ENCODE peak calls at places on chromosomes 1 and 21, in eight cellular contexts. One of them, this sample, is unnamed.

GRCh38 chr1:227072991-227073390 is 132.9 kb downstream of the COQ8A start:
- DNase-seq in H9: no peak
- DNase-seq in right atrium auricular region: no peak
- DNase-seq in SJSA1: peak; percentile 51
- DNase-seq in kidney: no peak
- DNase-seq in fibroblast of lung: peak; percentile 47
- DNase-seq in body of pancreas: no peak
- DNase-seq in sigmoid colon: no peak
- DNase-seq in this sample: no peak

GRCh38 chr1:211811126-211811525 is 19.4 kb downstream of the LPGAT1 start:
- DNase-seq in H9: no peak
- DNase-seq in right atrium auricular region: no peak
- DNase-seq in SJSA1: no peak
- DNase-seq in kidney: no peak
- DNase-seq in fibroblast of lung: peak; percentile 47
- DNase-seq in body of pancreas: no peak
- DNase-seq in sigmoid colon: no peak
- DNase-seq in this sample: no peak

GRCh38 chr1:168408531-168409242 is 128.0 kb downstream of the TBX19 start:
- DNase-seq in H9: no peak
- DNase-seq in right atrium auricular region: no peak
- DNase-seq in SJSA1: no peak
- DNase-seq in kidney: no peak
- DNase-seq in fibroblast of lung: peak; percentile 73
- DNase-seq in body of pancreas: no peak
- DNase-seq in sigmoid colon: no peak
- DNase-seq in this sample: no peak

GRCh38 chr1:156936191-156936590 is 15.8 kb downstream of the LRRC71 start:
- DNase-seq in H9: no peak
- DNase-seq in right atrium auricular region: no peak
- DNase-seq in SJSA1: no peak
- DNase-seq in kidney: no peak
- DNase-seq in fibroblast of lung: no peak
- DNase-seq in body of pancreas: no peak
- DNase-seq in sigmoid colon: peak; percentile 39
- DNase-seq in this sample: no peak

GRCh38 chr1:9289724-9290493 is 2.8 kb upstream of the SPSB1 start:
- DNase-seq in H9: no peak
- DNase-seq in right atrium auricular region: peak; percentile 89
- DNase-seq in SJSA1: no peak
- DNase-seq in kidney: no peak
- DNase-seq in fibroblast of lung: peak; percentile 86
- DNase-seq in body of pancreas: peak; percentile 47
- DNase-seq in sigmoid colon: peak; percentile 89
- DNase-seq in this sample: no peak

GRCh38 chr1:25501235-25502058 is 42.0 kb upstream of the LDLRAP1 start:
- DNase-seq in H9: peak; percentile 92
- DNase-seq in right atrium auricular region: peak; percentile 28
- DNase-seq in SJSA1: no peak
- DNase-seq in kidney: no peak
- DNase-seq in fibroblast of lung: peak; percentile 42
- DNase-seq in body of pancreas: no peak
- DNase-seq in sigmoid colon: peak; percentile 46
- DNase-seq in this sample: no peak

GRCh38 chr1:53455592-53455991 is 3.6 kb upstream of the DMRTB1 start:
- DNase-seq in H9: no peak
- DNase-seq in right atrium auricular region: no peak
- DNase-seq in SJSA1: no peak
- DNase-seq in kidney: no peak
- DNase-seq in fibroblast of lung: no peak
- DNase-seq in body of pancreas: no peak
- DNase-seq in sigmoid colon: no peak
- DNase-seq in this sample: no peak

GRCh38 chr21:41627428-41627827 is 119.5 kb upstream of the TMPRSS2 start:
- DNase-seq in H9: no peak
- DNase-seq in right atrium auricular region: no peak
- DNase-seq in SJSA1: no peak
- DNase-seq in kidney: no peak
- DNase-seq in fibroblast of lung: no peak
- DNase-seq in body of pancreas: no peak
- DNase-seq in sigmoid colon: no peak
- DNase-seq in this sample: no peak

GRCh38 chr1:218384576-218384975 is 39.4 kb downstream of the TGFB2 start:
- DNase-seq in H9: no peak
- DNase-seq in right atrium auricular region: no peak
- DNase-seq in SJSA1: peak; percentile 70
- DNase-seq in kidney: no peak
- DNase-seq in fibroblast of lung: peak; percentile 79
- DNase-seq in body of pancreas: no peak
- DNase-seq in sigmoid colon: no peak
- DNase-seq in this sample: no peak

GRCh38 chr1:163673756-163674155 is 352.0 kb downstream of the NUF2 start:
- DNase-seq in H9: no peak
- DNase-seq in right atrium auricular region: no peak
- DNase-seq in SJSA1: no peak
- DNase-seq in kidney: peak; percentile 61
- DNase-seq in fibroblast of lung: peak; percentile 46
- DNase-seq in body of pancreas: no peak
- DNase-seq in sigmoid colon: no peak
- DNase-seq in this sample: no peak

GRCh38 chr1:165527251-165527650 is 16.5 kb upstream of the LRRC52 start:
- DNase-seq in H9: no peak
- DNase-seq in right atrium auricular region: no peak
- DNase-seq in SJSA1: no peak
- DNase-seq in kidney: no peak
- DNase-seq in fibroblast of lung: no peak
- DNase-seq in body of pancreas: no peak
- DNase-seq in sigmoid colon: no peak
- DNase-seq in this sample: no peak

GRCh38 chr1:87149166-87150065 is 179.3 kb upstream of the LMO4 start:
- DNase-seq in H9: peak; percentile 40
- DNase-seq in right atrium auricular region: no peak
- DNase-seq in SJSA1: peak; percentile 28
- DNase-seq in kidney: no peak
- DNase-seq in fibroblast of lung: peak; percentile 71
- DNase-seq in body of pancreas: no peak
- DNase-seq in sigmoid colon: no peak
- DNase-seq in this sample: no peak

GRCh38 chr1:42340093-42340492 is 5.1 kb upstream of the FOXJ3 start:
- DNase-seq in H9: no peak
- DNase-seq in right atrium auricular region: no peak
- DNase-seq in SJSA1: peak; percentile 81
- DNase-seq in kidney: no peak
- DNase-seq in fibroblast of lung: peak; percentile 18
- DNase-seq in body of pancreas: peak; percentile 73
- DNase-seq in sigmoid colon: no peak
- DNase-seq in this sample: no peak

GRCh38 chr1:220123889-220124288 is 30.0 kb downstream of the IARS2 start:
- DNase-seq in H9: no peak
- DNase-seq in right atrium auricular region: no peak
- DNase-seq in SJSA1: no peak
- DNase-seq in kidney: no peak
- DNase-seq in fibroblast of lung: no peak
- DNase-seq in body of pancreas: peak; percentile 19
- DNase-seq in sigmoid colon: no peak
- DNase-seq in this sample: no peak

GRCh38 chr1:15719721-15720120 is 16.3 kb upstream of the SLC25A34 start:
- DNase-seq in H9: no peak
- DNase-seq in right atrium auricular region: no peak
- DNase-seq in SJSA1: no peak
- DNase-seq in kidney: no peak
- DNase-seq in fibroblast of lung: no peak
- DNase-seq in body of pancreas: no peak
- DNase-seq in sigmoid colon: no peak
- DNase-seq in this sample: no peak

GRCh38 chr1:212234431-212235298 is 50.5 kb upstream of the PPP2R5A start:
- DNase-seq in H9: no peak
- DNase-seq in right atrium auricular region: peak; percentile 78
- DNase-seq in SJSA1: peak; percentile 76
- DNase-seq in kidney: no peak
- DNase-seq in fibroblast of lung: peak; percentile 97
- DNase-seq in body of pancreas: peak; percentile 46
- DNase-seq in sigmoid colon: peak; percentile 83
- DNase-seq in this sample: no peak

GRCh38 chr1:40802078-40803075 is 18.8 kb downstream of the KCNQ4 start:
- DNase-seq in H9: peak; percentile 95
- DNase-seq in right atrium auricular region: peak; percentile 79
- DNase-seq in SJSA1: peak; percentile 53
- DNase-seq in kidney: peak; percentile 95
- DNase-seq in fibroblast of lung: peak; percentile 75
- DNase-seq in body of pancreas: peak; percentile 94
- DNase-seq in sigmoid colon: peak; percentile 95
- DNase-seq in this sample: no peak

GRCh38 chr1:214002060-214002459 is 14.3 kb downstream of the PROX1 start:
- DNase-seq in H9: no peak
- DNase-seq in right atrium auricular region: no peak
- DNase-seq in SJSA1: no peak
- DNase-seq in kidney: no peak
- DNase-seq in fibroblast of lung: no peak
- DNase-seq in body of pancreas: no peak
- DNase-seq in sigmoid colon: no peak
- DNase-seq in this sample: no peak
- H3K27ac ChIP-seq in H9: no peak overlapping the region
- H3K27ac ChIP-seq in right atrium auricular region: peak overlapping the region; percentile 11
- H3K27ac ChIP-seq in SJSA1: no peak overlapping the region
- H3K27ac ChIP-seq in kidney: no peak overlapping the region
- H3K27ac ChIP-seq in fibroblast of lung: no peak overlapping the region
- H3K27ac ChIP-seq in body of pancreas: peak overlapping the region; percentile 73
- H3K27ac ChIP-seq in sigmoid colon: peak overlapping the region; percentile 31
- H3K27ac ChIP-seq in this sample: no peak overlapping the region

DNA sequence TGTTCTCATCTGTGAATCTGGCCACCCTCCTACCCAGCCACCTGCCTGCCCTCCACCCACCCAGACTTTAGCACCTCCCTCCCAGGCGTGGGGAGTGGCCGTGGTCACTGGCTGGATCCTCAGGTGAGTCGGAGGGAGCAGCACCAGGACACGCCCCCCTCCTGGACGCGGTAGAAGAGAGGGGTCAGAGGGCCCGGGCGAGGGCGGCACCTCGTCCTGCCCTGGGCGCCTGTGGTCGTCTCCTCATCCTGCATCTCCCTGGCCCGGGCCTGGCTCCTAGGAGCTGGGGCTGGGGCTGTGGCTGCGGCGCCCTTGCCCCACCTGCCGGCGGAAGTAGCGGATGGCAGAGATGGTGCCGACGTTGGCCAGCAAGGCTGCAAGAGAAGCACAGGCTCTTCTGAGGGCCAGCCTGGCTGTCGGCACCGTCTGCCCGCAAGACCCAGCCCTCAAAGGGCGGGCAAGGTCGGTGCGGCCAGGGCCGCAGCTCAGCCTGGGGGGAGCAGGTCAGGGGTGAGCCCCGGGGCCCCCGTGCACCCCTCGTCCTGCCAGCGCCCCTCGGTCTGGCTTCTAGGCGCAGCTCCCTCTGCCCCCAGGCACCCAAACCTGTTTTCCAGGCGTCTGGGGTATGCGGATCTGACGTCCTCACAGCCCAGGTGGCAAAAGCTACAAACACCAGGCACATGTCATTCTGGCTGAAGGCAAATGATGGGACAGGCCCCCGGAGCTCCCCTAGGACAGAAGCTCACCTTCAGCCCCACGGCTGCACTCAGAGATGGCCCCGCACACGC is 5.8 kb downstream of the PERM1 start:
- DNase-seq in H9: peak; percentile 93
- DNase-seq in right atrium auricular region: no peak
- DNase-seq in SJSA1: peak; percentile 76
- DNase-seq in kidney: no peak
- DNase-seq in fibroblast of lung: peak; percentile 38
- DNase-seq in body of pancreas: peak; percentile 71
- DNase-seq in sigmoid colon: no peak
- DNase-seq in this sample: no peak
- H3K27ac ChIP-seq in H9: no peak overlapping the region
- H3K27ac ChIP-seq in right atrium auricular region: peak overlapping the region; percentile 5
- H3K27ac ChIP-seq in SJSA1: no peak overlapping the region
- H3K27ac ChIP-seq in kidney: no peak overlapping the region
- H3K27ac ChIP-seq in fibroblast of lung: no peak overlapping the region
- H3K27ac ChIP-seq in body of pancreas: peak overlapping the region; percentile 10
- H3K27ac ChIP-seq in sigmoid colon: peak overlapping the region; percentile 76
- H3K27ac ChIP-seq in this sample: no peak overlapping the region

GRCh38 chr1:100703052-100703451 is 16.5 kb upstream of the VCAM1 start:
- DNase-seq in H9: no peak
- DNase-seq in right atrium auricular region: no peak
- DNase-seq in SJSA1: no peak
- DNase-seq in kidney: no peak
- DNase-seq in fibroblast of lung: no peak
- DNase-seq in body of pancreas: no peak
- DNase-seq in sigmoid colon: no peak
- DNase-seq in this sample: no peak

GRCh38 chr1:100704473-100704872 is 15.1 kb upstream of the VCAM1 start:
- DNase-seq in H9: no peak
- DNase-seq in right atrium auricular region: no peak
- DNase-seq in SJSA1: no peak
- DNase-seq in kidney: no peak
- DNase-seq in fibroblast of lung: no peak
- DNase-seq in body of pancreas: no peak
- DNase-seq in sigmoid colon: no peak
- DNase-seq in this sample: no peak

GRCh38 chr1:100708476-100709062 is 11.0 kb upstream of the VCAM1 start:
- DNase-seq in H9: no peak
- DNase-seq in right atrium auricular region: no peak
- DNase-seq in SJSA1: peak; percentile 59
- DNase-seq in kidney: no peak
- DNase-seq in fibroblast of lung: peak; percentile 73
- DNase-seq in body of pancreas: no peak
- DNase-seq in sigmoid colon: no peak
- DNase-seq in this sample: no peak

GRCh38 chr1:100703716-100704115 is 15.8 kb upstream of the VCAM1 start:
- DNase-seq in H9: no peak
- DNase-seq in right atrium auricular region: no peak
- DNase-seq in SJSA1: peak; percentile 20
- DNase-seq in kidney: no peak
- DNase-seq in fibroblast of lung: peak; percentile 78
- DNase-seq in body of pancreas: no peak
- DNase-seq in sigmoid colon: no peak
- DNase-seq in this sample: no peak

DNA sequence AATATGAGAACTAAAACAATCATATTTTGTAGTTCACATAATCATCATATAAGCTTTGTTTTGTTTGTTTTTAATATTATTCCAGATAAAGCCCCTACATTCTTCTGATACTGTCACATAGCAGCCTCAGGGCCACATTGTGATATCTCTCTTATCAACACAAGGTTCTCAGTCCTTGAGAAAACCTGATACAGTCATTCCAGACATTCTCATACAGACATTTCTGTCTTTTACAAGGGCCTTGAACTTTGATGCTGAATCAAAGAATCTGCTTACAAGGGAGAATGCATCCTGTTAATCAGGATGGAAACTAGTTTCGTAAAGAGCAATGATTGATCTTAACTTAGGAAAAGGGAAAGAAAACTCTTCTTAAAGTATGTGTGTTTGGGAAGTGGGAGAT is 12.7 kb upstream of the VCAM1 start:
- DNase-seq in H9: no peak
- DNase-seq in right atrium auricular region: no peak
- DNase-seq in SJSA1: no peak
- DNase-seq in kidney: no peak
- DNase-seq in fibroblast of lung: no peak
- DNase-seq in body of pancreas: no peak
- DNase-seq in sigmoid colon: no peak
- DNase-seq in this sample: no peak
- H3K27ac ChIP-seq in H9: no peak overlapping the region
- H3K27ac ChIP-seq in right atrium auricular region: no peak overlapping the region
- H3K27ac ChIP-seq in SJSA1: no peak overlapping the region
- H3K27ac ChIP-seq in kidney: no peak overlapping the region
- H3K27ac ChIP-seq in fibroblast of lung: no peak overlapping the region
- H3K27ac ChIP-seq in body of pancreas: no peak overlapping the region
- H3K27ac ChIP-seq in sigmoid colon: no peak overlapping the region
- H3K27ac ChIP-seq in this sample: no peak overlapping the region

GRCh38 chr1:2203671-2204383 is 9.3 kb upstream of the FAAP20 start:
- DNase-seq in H9: no peak
- DNase-seq in right atrium auricular region: no peak
- DNase-seq in SJSA1: no peak
- DNase-seq in kidney: peak; percentile 91
- DNase-seq in fibroblast of lung: no peak
- DNase-seq in body of pancreas: no peak
- DNase-seq in sigmoid colon: peak; percentile 76
- DNase-seq in this sample: no peak
- H3K27ac ChIP-seq in H9: no peak overlapping the region
- H3K27ac ChIP-seq in right atrium auricular region: peak overlapping the region; percentile 93
- H3K27ac ChIP-seq in SJSA1: no peak overlapping the region
- H3K27ac ChIP-seq in kidney: peak overlapping the region; percentile 78
- H3K27ac ChIP-seq in fibroblast of lung: peak overlapping the region; percentile 87
- H3K27ac ChIP-seq in body of pancreas: peak overlapping the region; percentile 78
- H3K27ac ChIP-seq in sigmoid colon: peak overlapping the region; percentile 86
- H3K27ac ChIP-seq in this sample: peak overlapping the region; percentile 88